ENCODE peak calls at places on chromosomes 4 and X, in eight cellular contexts. Z is amniotic stem cell, G is EH, N is ecto neural progenitor cell, H is DMS153, P is psoas muscle, O is RKO, X is foreskin keratinocyte. I is an unnamed sample.

GRCh38 chr4:6288342-6288741 is 18.7 kb downstream of the WFS1 start:
- DNase-seq in X (no peak), O (no peak), H (no peak), Z (no peak), N (no peak), P (peak), G (no peak), I (no peak)

GRCh38 chrX:97389761-97390192 is 506.1 kb downstream of the RPA4 start:
- DNase-seq in Z (peak), G (peak), P (no peak), N (no peak), O (peak), X (peak), H (no peak), I (no peak)

GRCh38 chrX:30653415-30654131 is at the start of gene GK:
- DNase-seq in H (no peak), P (peak), O (peak), Z (no peak), N (peak), X (no peak), G (peak), I (no peak)

GRCh38 chr4:20030108-20030507 is 221.6 kb upstream of the SLIT2 start:
- DNase-seq in G (no peak), N (no peak), X (no peak), P (no peak), O (no peak), H (no peak), Z (no peak), I (no peak)

GRCh38 chr4:150950657-150951056 is 64.4 kb downstream of the LRBA start:
- DNase-seq in G (peak), X (no peak), O (peak), N (no peak), Z (no peak), P (no peak), H (no peak), I (no peak)

GRCh38 chr4:15322016-15322415 is 105.8 kb upstream of the C1QTNF7 start:
- DNase-seq in X (no peak), P (no peak), N (no peak), H (no peak), G (peak), O (no peak), Z (no peak), I (no peak)

GRCh38 chr4:119299221-119300071 is 22.5 kb downstream of the FABP2 start:
- DNase-seq in P (no peak), G (peak), Z (no peak), O (peak), H (no peak), N (no peak), X (peak), I (no peak)

GRCh38 chr4:26862381-26862915 is 1.8 kb downstream of the STIM2 start:
- DNase-seq in O (peak), H (no peak), P (no peak), Z (no peak), N (no peak), X (no peak), G (peak), I (no peak)

GRCh38 chr4:148444296-148445070 is 2.3 kb upstream of the NR3C2 start:
- DNase-seq in Z (no peak), N (peak), P (peak), O (no peak), G (peak), H (no peak), X (peak), I (no peak)

GRCh38 chr4:7762376-7763040 is 177.2 kb downstream of the AFAP1 start:
- DNase-seq in O (no peak), H (no peak), N (no peak), X (no peak), P (no peak), G (no peak), Z (no peak), I (no peak)

GRCh38 chr4:30867427-30867826 is 147.3 kb downstream of the PCDH7 start:
- DNase-seq in Z (no peak), H (no peak), O (no peak), X (peak), G (no peak), N (no peak), P (no peak), I (no peak)

GRCh38 chr4:81786063-81786763 is 314.5 kb upstream of the RASGEF1B start:
- DNase-seq in G (no peak), X (no peak), O (no peak), P (no peak), N (no peak), H (peak), Z (no peak), I (peak)

GRCh38 chrX:53223955-53224859 is 800 bp downstream of the KDM5C start:
- DNase-seq in G (peak), N (peak), X (peak), O (peak), H (no peak), Z (peak), P (peak), I (no peak)

GRCh38 chr4:119130365-119131065 is 5.1 kb upstream of the MYOZ2 start:
- DNase-seq in H (peak), Z (no peak), N (no peak), P (no peak), G (peak), X (no peak), O (no peak), I (no peak)

GRCh38 chr4:103934178-103934789 is 214.5 kb upstream of the TACR3 start:
- DNase-seq in G (peak), X (peak), H (no peak), N (no peak), Z (peak), P (no peak), O (peak), I (peak)

GRCh38 chrX:84363674-84364073 is 138.6 kb downstream of the HDX start:
- DNase-seq in P (no peak), N (no peak), G (no peak), O (no peak), X (no peak), H (no peak), Z (no peak), I (no peak)

GRCh38 chrX:18424482-18425198 is 768 bp upstream of the CDKL5 start:
- DNase-seq in G (peak), N (peak), H (no peak), X (no peak), P (no peak), Z (no peak), O (peak), I (no peak)

GRCh38 chr4:103079621-103080020 is 3.1 kb upstream of the SLC9B2 start:
- DNase-seq in H (no peak), G (no peak), O (no peak), N (no peak), P (no peak), X (no peak), Z (no peak), I (no peak)

GRCh38 chr4:48141048-48141447 is 7.0 kb upstream of the TXK start:
- DNase-seq in O (peak), P (no peak), X (peak), Z (peak), H (no peak), G (peak), N (no peak), I (peak)

GRCh38 chr4:64682946-64683345 is 273.7 kb upstream of the TECRL start:
- DNase-seq in N (no peak), G (no peak), H (no peak), Z (no peak), X (no peak), P (no peak), O (no peak), I (no peak)

GRCh38 chr4:143438710-143439109 is 74.8 kb upstream of the SMARCA5 start:
- DNase-seq in Z (no peak), P (no peak), G (peak), X (no peak), N (no peak), H (no peak), O (no peak), I (no peak)

GRCh38 chr4:19982556-19982955 is 269.1 kb upstream of the SLIT2 start:
- DNase-seq in N (no peak), Z (peak), P (no peak), O (no peak), G (peak), H (no peak), X (peak), I (no peak)

GRCh38 chrX:40313269-40313668 is 215.5 kb upstream of the BCOR start:
- DNase-seq in X (no peak), G (no peak), N (no peak), Z (no peak), O (no peak), H (no peak), P (no peak), I (no peak)

GRCh38 chr4:3531306-3531886 is 826 bp downstream of the LRPAP1 start:
- DNase-seq in X (peak), O (no peak), P (peak), H (no peak), G (peak), Z (no peak), N (peak), I (no peak)

GRCh38 chrX:95885074-95885473 is 799.6 kb upstream of the DIAPH2 start:
- DNase-seq in N (no peak), X (peak), O (no peak), H (no peak), Z (no peak), P (no peak), G (no peak), I (no peak)

GRCh38 chr4:85498068-85498733 is 23.3 kb downstream of the ARHGAP24 start:
- DNase-seq in O (no peak), G (peak), N (no peak), H (no peak), Z (no peak), X (peak), P (peak), I (no peak)

GRCh38 chrX:39337461-39337860 is 536.2 kb downstream of the MID1IP1 start:
- DNase-seq in X (no peak), G (no peak), H (peak), Z (no peak), N (no peak), O (no peak), P (no peak), I (peak)

GRCh38 chrX:110316351-110317078 is 1.4 kb downstream of the AMMECR1 start:
- DNase-seq in G (peak), P (no peak), X (no peak), N (no peak), O (peak), Z (no peak), H (no peak), I (no peak)

GRCh38 chr4:99248714-99249113 is 29.7 kb upstream of the ADH6 start:
- DNase-seq in G (peak), Z (no peak), P (no peak), H (no peak), N (no peak), O (no peak), X (peak), I (no peak)

I was measured in NCI-H446.